ENCODE peak calls at places on chromosomes 11 and 22, in seven cellular contexts. One of them, this sample, is unnamed.

GRCh38 chr11:46380340-46381045 is 976 bp upstream of the MDK start:
- DNase-seq in ovary: peak
- DNase-seq in CD4-positive, alpha-beta T cell: no peak
- DNase-seq in esophagus muscularis mucosa: peak
- DNase-seq in heart left ventricle: peak
- DNase-seq in cardiac fibroblast: peak
- DNase-seq in lower leg skin: peak
- DNase-seq in this sample: peak

GRCh38 chr11:133545199-133545709 is 13.0 kb upstream of the OPCML start:
- DNase-seq in ovary: no peak
- DNase-seq in CD4-positive, alpha-beta T cell: no peak
- DNase-seq in esophagus muscularis mucosa: no peak
- DNase-seq in heart left ventricle: no peak
- DNase-seq in cardiac fibroblast: no peak
- DNase-seq in lower leg skin: no peak
- DNase-seq in this sample: peak

GRCh38 chr11:113504586-113504985 is 29.4 kb upstream of the DRD2 start:
- DNase-seq in ovary: no peak
- DNase-seq in CD4-positive, alpha-beta T cell: no peak
- DNase-seq in esophagus muscularis mucosa: peak
- DNase-seq in heart left ventricle: no peak
- DNase-seq in cardiac fibroblast: peak
- DNase-seq in lower leg skin: no peak
- DNase-seq in this sample: no peak

GRCh38 chr11:353315-353857 is 15.9 kb upstream of the B4GALNT4 start:
- DNase-seq in ovary: peak
- DNase-seq in CD4-positive, alpha-beta T cell: no peak
- DNase-seq in esophagus muscularis mucosa: no peak
- DNase-seq in heart left ventricle: peak
- DNase-seq in cardiac fibroblast: peak
- DNase-seq in lower leg skin: peak
- DNase-seq in this sample: no peak

GRCh38 chr22:24208012-24208749 is 26.9 kb downstream of the SUSD2 start:
- DNase-seq in ovary: no peak
- DNase-seq in CD4-positive, alpha-beta T cell: no peak
- DNase-seq in esophagus muscularis mucosa: no peak
- DNase-seq in heart left ventricle: peak
- DNase-seq in cardiac fibroblast: peak
- DNase-seq in lower leg skin: peak
- DNase-seq in this sample: no peak

GRCh38 chr11:135075740-135076139 is 663.7 kb upstream of the B3GAT1 start:
- DNase-seq in ovary: peak
- DNase-seq in CD4-positive, alpha-beta T cell: peak
- DNase-seq in esophagus muscularis mucosa: no peak
- DNase-seq in heart left ventricle: no peak
- DNase-seq in cardiac fibroblast: peak
- DNase-seq in lower leg skin: peak
- DNase-seq in this sample: no peak

GRCh38 chr11:17802491-17802890 is 67.9 kb downstream of the KCNC1 start:
- DNase-seq in ovary: no peak
- DNase-seq in CD4-positive, alpha-beta T cell: no peak
- DNase-seq in esophagus muscularis mucosa: no peak
- DNase-seq in heart left ventricle: no peak
- DNase-seq in cardiac fibroblast: no peak
- DNase-seq in lower leg skin: no peak
- DNase-seq in this sample: no peak

GRCh38 chr22:44203203-44203602 is 22.5 kb downstream of the PARVG start:
- DNase-seq in ovary: no peak
- DNase-seq in CD4-positive, alpha-beta T cell: no peak
- DNase-seq in esophagus muscularis mucosa: no peak
- DNase-seq in heart left ventricle: no peak
- DNase-seq in cardiac fibroblast: no peak
- DNase-seq in lower leg skin: no peak
- DNase-seq in this sample: no peak

GRCh38 chr22:46061431-46062231 is 84.7 kb upstream of the WNT7B start:
- DNase-seq in ovary: peak
- DNase-seq in CD4-positive, alpha-beta T cell: no peak
- DNase-seq in esophagus muscularis mucosa: no peak
- DNase-seq in heart left ventricle: no peak
- DNase-seq in cardiac fibroblast: no peak
- DNase-seq in lower leg skin: peak
- DNase-seq in this sample: no peak

GRCh38 chr22:33302049-33302545 is 243.9 kb upstream of the SYN3 start:
- DNase-seq in ovary: peak
- DNase-seq in CD4-positive, alpha-beta T cell: peak
- DNase-seq in esophagus muscularis mucosa: no peak
- DNase-seq in heart left ventricle: peak
- DNase-seq in cardiac fibroblast: peak
- DNase-seq in lower leg skin: peak
- DNase-seq in this sample: peak

GRCh38 chr11:30329150-30329940 is 6.4 kb downstream of the ARL14EP start:
- DNase-seq in ovary: no peak
- DNase-seq in CD4-positive, alpha-beta T cell: no peak
- DNase-seq in esophagus muscularis mucosa: no peak
- DNase-seq in heart left ventricle: no peak
- DNase-seq in cardiac fibroblast: no peak
- DNase-seq in lower leg skin: no peak
- DNase-seq in this sample: no peak

GRCh38 chr11:30326114-30326783 is 3.3 kb downstream of the ARL14EP start:
- DNase-seq in ovary: no peak
- DNase-seq in CD4-positive, alpha-beta T cell: no peak
- DNase-seq in esophagus muscularis mucosa: no peak
- DNase-seq in heart left ventricle: no peak
- DNase-seq in cardiac fibroblast: peak
- DNase-seq in lower leg skin: no peak
- DNase-seq in this sample: no peak

GRCh38 chr11:30333405-30333804 is 10.5 kb downstream of the ARL14EP start:
- DNase-seq in ovary: no peak
- DNase-seq in CD4-positive, alpha-beta T cell: no peak
- DNase-seq in esophagus muscularis mucosa: no peak
- DNase-seq in heart left ventricle: no peak
- DNase-seq in cardiac fibroblast: peak
- DNase-seq in lower leg skin: no peak
- DNase-seq in this sample: no peak

GRCh38 chr11:30326911-30327310 is 4.0 kb downstream of the ARL14EP start:
- DNase-seq in ovary: no peak
- DNase-seq in CD4-positive, alpha-beta T cell: no peak
- DNase-seq in esophagus muscularis mucosa: no peak
- DNase-seq in heart left ventricle: no peak
- DNase-seq in cardiac fibroblast: no peak
- DNase-seq in lower leg skin: no peak
- DNase-seq in this sample: no peak

GRCh38 chr11:30328676-30329075 is 5.8 kb downstream of the ARL14EP start:
- DNase-seq in ovary: no peak
- DNase-seq in CD4-positive, alpha-beta T cell: no peak
- DNase-seq in esophagus muscularis mucosa: no peak
- DNase-seq in heart left ventricle: no peak
- DNase-seq in cardiac fibroblast: peak
- DNase-seq in lower leg skin: no peak
- DNase-seq in this sample: no peak
- TF ChIP-seq CTCF in ovary: no peak
- TF ChIP-seq CTCF in CD4-positive, alpha-beta T cell: no peak
- TF ChIP-seq CTCF in esophagus muscularis mucosa: no peak
- TF ChIP-seq CTCF in heart left ventricle: no peak
- TF ChIP-seq CTCF in cardiac fibroblast: no peak
- TF ChIP-seq CTCF in lower leg skin: no peak
- TF ChIP-seq CTCF in this sample: no peak

DNA sequence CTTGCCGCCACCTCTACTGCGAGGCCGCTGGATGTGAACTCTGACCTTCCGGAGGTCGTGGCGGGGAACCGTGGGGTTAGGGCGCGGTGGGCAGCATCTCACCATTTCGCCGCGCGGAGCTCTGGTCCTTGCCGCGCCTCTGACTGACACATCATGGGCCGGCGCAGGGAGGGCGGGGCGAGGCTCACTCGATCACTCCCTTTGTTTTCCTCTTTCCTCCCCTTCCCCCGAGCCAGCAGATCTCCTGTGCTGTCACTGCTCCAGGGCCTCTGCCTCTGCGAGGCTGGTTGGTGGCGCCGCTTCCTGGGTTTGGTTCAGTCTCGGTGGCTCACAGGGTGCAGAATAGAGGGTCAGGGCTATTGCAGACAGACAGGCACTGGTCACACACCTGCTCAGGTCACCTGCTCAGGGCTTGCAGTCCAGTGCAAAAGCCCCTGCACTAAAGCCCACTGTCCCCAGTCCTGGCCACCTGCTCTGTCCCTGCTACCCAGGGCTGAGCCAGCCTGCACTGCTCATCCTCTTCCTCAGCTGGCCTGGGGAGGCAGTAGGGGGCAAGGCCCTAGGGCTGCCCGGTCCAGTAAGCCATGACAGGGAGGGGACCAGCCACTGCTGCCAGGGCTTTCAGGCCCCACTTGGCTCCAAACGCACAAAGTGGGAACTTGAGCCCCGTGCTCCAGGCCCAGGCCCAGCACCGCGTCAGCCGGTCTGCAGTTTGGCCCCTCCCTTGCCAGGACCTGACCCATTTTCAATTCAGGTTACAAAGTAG is 36.2 kb downstream of the PISD start:
- DNase-seq in ovary: peak
- DNase-seq in CD4-positive, alpha-beta T cell: no peak
- DNase-seq in esophagus muscularis mucosa: no peak
- DNase-seq in heart left ventricle: no peak
- DNase-seq in cardiac fibroblast: peak
- DNase-seq in lower leg skin: no peak
- DNase-seq in this sample: no peak
- TF ChIP-seq CTCF in ovary: no peak
- TF ChIP-seq CTCF in CD4-positive, alpha-beta T cell: no peak
- TF ChIP-seq CTCF in esophagus muscularis mucosa: no peak
- TF ChIP-seq CTCF in heart left ventricle: no peak
- TF ChIP-seq CTCF in cardiac fibroblast: no peak
- TF ChIP-seq CTCF in lower leg skin: no peak
- TF ChIP-seq CTCF in this sample: no peak

DNA sequence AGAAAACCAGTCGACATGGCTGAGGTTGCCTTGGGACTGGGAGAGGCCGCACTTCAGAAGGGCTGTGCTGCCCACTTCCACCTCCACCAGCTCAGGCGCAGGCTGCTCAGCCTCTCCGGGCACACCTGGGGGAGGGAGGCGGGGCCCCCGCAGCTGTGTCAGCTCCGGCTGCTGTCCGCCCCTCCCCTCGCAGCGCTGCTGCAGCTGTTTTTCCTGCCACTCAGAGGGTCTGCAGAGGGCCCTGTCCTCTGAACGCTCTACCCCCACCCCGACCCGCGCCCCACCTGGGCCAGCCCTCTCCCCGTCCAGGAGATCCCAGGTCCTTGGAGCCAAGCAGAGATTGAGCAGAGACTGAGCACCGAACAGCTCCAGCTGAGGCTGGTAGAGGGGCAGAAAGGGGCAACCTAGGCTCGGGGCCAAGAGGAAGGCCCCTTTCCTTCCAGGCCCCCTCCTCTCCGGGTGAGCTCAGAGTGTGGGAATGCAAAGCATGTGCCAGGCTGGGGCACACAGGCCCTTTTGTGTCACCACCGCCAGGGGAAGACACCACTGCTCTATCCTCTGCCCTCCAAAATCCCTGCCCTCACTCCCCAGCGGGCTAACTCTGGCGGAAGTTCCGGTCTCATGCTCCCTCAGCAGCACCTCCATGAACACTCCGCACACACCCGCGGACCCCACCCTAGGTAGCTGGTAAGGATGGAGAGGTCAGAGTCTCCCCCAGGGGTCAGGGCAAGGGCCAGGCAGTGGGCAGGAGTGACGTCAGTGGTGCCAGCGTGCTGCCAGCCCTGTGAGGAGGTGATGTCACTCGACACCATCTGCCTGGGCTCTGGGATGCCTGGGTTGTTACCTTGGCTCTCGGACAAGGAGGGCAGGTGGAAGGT is 1.6 kb downstream of the MCAM start:
- DNase-seq in ovary: no peak
- DNase-seq in CD4-positive, alpha-beta T cell: peak
- DNase-seq in esophagus muscularis mucosa: no peak
- DNase-seq in heart left ventricle: peak
- DNase-seq in cardiac fibroblast: no peak
- DNase-seq in lower leg skin: no peak
- DNase-seq in this sample: peak
- TF ChIP-seq CTCF in ovary: no peak
- TF ChIP-seq CTCF in CD4-positive, alpha-beta T cell: no peak
- TF ChIP-seq CTCF in esophagus muscularis mucosa: peak
- TF ChIP-seq CTCF in heart left ventricle: no peak
- TF ChIP-seq CTCF in cardiac fibroblast: no peak
- TF ChIP-seq CTCF in lower leg skin: no peak
- TF ChIP-seq CTCF in this sample: no peak

GRCh38 chr11:60767388-60767811 is 10.7 kb downstream of the MS4A15 start:
- DNase-seq in ovary: no peak
- DNase-seq in CD4-positive, alpha-beta T cell: no peak
- DNase-seq in esophagus muscularis mucosa: no peak
- DNase-seq in heart left ventricle: no peak
- DNase-seq in cardiac fibroblast: no peak
- DNase-seq in lower leg skin: no peak
- DNase-seq in this sample: peak
- TF ChIP-seq CTCF in ovary: no peak
- TF ChIP-seq CTCF in CD4-positive, alpha-beta T cell: no peak
- TF ChIP-seq CTCF in esophagus muscularis mucosa: peak
- TF ChIP-seq CTCF in heart left ventricle: peak
- TF ChIP-seq CTCF in cardiac fibroblast: peak
- TF ChIP-seq CTCF in lower leg skin: no peak
- TF ChIP-seq CTCF in this sample: peak

DNA sequence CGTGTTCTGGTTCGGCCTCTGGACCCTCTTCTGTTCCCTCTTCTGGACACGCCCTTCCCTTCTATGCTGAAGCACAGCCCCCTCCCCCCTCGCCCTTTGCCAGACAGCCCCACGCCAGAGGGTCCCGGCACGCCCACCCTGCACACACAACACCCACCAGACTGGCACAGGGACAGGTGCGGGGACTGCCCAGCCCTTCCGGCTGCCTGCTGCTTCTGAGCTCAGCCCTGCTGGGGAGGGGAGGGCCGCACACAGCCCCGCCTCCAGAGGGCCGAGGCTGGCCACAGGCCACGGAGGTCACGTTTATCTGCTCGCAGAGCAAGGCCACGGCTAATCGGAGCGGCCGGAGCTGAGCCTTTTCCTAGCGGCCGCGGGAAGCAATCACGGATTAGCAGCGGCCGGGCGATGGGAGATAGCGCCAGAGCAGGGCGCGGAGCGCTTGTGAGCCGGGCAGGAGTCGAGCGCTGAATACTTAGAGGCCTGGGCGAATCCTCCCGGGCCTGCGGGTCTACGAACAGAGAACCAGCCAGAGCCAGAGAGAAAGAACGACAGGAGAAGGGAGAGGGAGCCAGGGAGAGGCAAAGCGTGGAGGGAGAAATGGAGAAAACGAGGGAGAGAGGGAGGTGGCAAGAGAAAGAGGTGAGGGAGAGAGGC is 21.5 kb downstream of the OTUB1 start:
- DNase-seq in ovary: peak
- DNase-seq in CD4-positive, alpha-beta T cell: no peak
- DNase-seq in esophagus muscularis mucosa: peak
- DNase-seq in heart left ventricle: peak
- DNase-seq in cardiac fibroblast: peak
- DNase-seq in lower leg skin: peak
- DNase-seq in this sample: no peak
- TF ChIP-seq CTCF in ovary: peak
- TF ChIP-seq CTCF in CD4-positive, alpha-beta T cell: no peak
- TF ChIP-seq CTCF in esophagus muscularis mucosa: peak
- TF ChIP-seq CTCF in heart left ventricle: peak
- TF ChIP-seq CTCF in cardiac fibroblast: peak
- TF ChIP-seq CTCF in lower leg skin: no peak
- TF ChIP-seq CTCF in this sample: no peak

GRCh38 chr11:93890441-93891051 is 40.1 kb upstream of the VSTM5 start:
- DNase-seq in ovary: no peak
- DNase-seq in CD4-positive, alpha-beta T cell: no peak
- DNase-seq in esophagus muscularis mucosa: peak
- DNase-seq in heart left ventricle: no peak
- DNase-seq in cardiac fibroblast: no peak
- DNase-seq in lower leg skin: no peak
- DNase-seq in this sample: no peak

GRCh38 chr11:93895106-93895862 is 44.9 kb upstream of the VSTM5 start:
- DNase-seq in ovary: peak
- DNase-seq in CD4-positive, alpha-beta T cell: no peak
- DNase-seq in esophagus muscularis mucosa: no peak
- DNase-seq in heart left ventricle: no peak
- DNase-seq in cardiac fibroblast: peak
- DNase-seq in lower leg skin: no peak
- DNase-seq in this sample: peak
- TF ChIP-seq CTCF in ovary: peak
- TF ChIP-seq CTCF in CD4-positive, alpha-beta T cell: peak
- TF ChIP-seq CTCF in esophagus muscularis mucosa: peak
- TF ChIP-seq CTCF in heart left ventricle: peak
- TF ChIP-seq CTCF in cardiac fibroblast: peak
- TF ChIP-seq CTCF in lower leg skin: no peak
- TF ChIP-seq CTCF in this sample: no peak